ENCODE peak calls at places on chromosomes 13 and 19, in five cellular contexts. Q, E, T, S and D are unnamed samples.

GRCh38 chr19:55504252-55504603 is 16.0 kb downstream of the SSC5D start:
- DNase-seq in E (no peak), Q (no peak), S (no peak), T (no peak), D (no peak)

GRCh38 chr19:15107056-15108010 is at the start of gene SYDE1:
- DNase-seq in E (peak), Q (peak), T (no peak), S (peak), D (no peak)

GRCh38 chr19:46813570-46814358 is 25.4 kb upstream of the SLC1A5 start:
- DNase-seq in S (peak), T (no peak), Q (no peak), E (no peak), D (no peak)

GRCh38 chr19:44741841-44742352 is 6.6 kb upstream of the BCL3 start:
- DNase-seq in Q (no peak), T (no peak), S (peak), E (no peak), D (no peak)

GRCh38 chr13:83121904-83122303 is 760.4 kb downstream of the SLITRK1 start:
- DNase-seq in Q (no peak), E (no peak), S (no peak), T (no peak), D (no peak)

GRCh38 chr19:14840206-14840605 is 5.2 kb upstream of the OR7A5 start:
- DNase-seq in Q (no peak), S (no peak), E (no peak), T (no peak), D (no peak)

GRCh38 chr13:45511310-45512147 is 46.8 kb downstream of the COG3 start:
- DNase-seq in E (peak), S (peak), Q (peak), T (peak), D (no peak)

GRCh38 chr19:49746206-49746958 is 16.7 kb downstream of the TSKS start:
- DNase-seq in T (no peak), E (peak), S (peak), Q (peak), D (peak)

GRCh38 chr13:53648673-53649072 is 620.1 kb downstream of the OLFM4 start:
- DNase-seq in S (no peak), Q (no peak), E (no peak), T (no peak), D (no peak)

DNA sequence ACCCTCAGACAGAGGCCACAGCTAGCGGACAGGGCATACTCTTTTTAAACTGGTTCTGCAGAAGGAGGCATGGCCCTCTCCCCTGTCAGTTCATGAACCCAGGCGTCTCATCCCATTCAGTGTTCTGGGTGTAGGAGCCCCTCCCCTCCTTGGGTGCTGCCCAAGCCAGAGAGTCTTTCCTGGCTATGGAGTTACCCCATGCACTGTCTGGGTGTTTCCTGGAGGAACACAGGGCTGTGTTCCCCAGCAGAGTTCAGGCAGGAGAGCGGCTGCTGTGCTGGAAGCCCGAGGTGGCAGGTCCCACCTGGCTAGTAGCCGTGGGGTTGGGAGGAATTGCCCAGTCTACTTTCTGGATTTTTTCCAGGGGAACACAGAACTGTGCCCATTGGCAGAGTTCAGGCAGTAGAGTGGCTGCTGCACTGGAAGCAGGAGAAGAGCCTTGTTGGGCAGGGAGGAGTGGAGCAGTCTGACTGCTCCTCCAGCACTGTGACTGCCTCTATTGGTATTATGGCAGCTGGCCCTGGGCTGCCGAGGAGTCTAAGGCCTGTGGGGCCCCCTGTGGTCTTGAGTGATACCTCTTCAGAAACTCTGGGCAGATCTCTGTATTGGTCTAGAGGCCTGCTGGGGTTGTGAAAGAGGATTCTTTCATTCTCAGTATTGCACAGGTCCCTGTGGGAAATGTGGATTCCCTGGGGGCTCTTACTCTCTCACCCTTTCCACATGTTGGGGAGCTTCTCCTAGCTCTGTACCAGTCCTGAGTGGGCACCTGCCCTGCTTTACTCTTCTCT is 168.3 kb downstream of the PCDH20 start:
- DNase-seq in S (no peak), T (peak), Q (no peak), E (no peak), D (peak)
- TF ChIP-seq SUZ12 in S (no peak), T (no peak), Q (no peak), E (no peak), D (no peak)

GRCh38 chr19:42185281-42185680 is 32.2 kb downstream of the DEDD2 start:
- DNase-seq in Q (no peak), T (no peak), S (no peak), E (no peak), D (no peak)

GRCh38 chr19:42191855-42192254 is 25.6 kb downstream of the DEDD2 start:
- DNase-seq in Q (no peak), T (no peak), S (peak), E (no peak), D (no peak)

GRCh38 chr19:42193294-42193693 is 24.2 kb downstream of the DEDD2 start:
- DNase-seq in S (no peak), T (no peak), E (no peak), Q (no peak), D (no peak)

GRCh38 chr19:42188665-42189064 is 28.8 kb downstream of the DEDD2 start:
- DNase-seq in Q (no peak), E (no peak), S (no peak), T (no peak), D (no peak)

DNA sequence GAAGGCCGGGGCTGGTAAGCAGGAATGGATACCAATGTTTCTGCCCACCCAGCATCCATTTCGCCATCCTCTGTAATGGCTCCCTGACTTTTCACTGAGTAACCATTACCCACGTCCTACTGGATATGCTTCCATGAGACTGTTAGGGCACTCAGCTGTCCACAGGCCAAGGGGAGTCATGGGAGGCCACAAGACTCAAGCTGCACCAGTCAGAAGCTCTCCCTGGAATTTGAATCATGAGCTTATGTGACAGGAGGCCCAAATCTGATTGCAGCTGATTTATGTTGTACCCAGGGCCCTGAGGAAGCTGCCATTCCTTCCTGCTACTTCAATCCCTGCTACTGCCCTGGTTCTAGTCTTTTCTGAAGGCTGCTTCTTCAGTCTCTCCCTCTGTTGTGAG is 28.3 kb downstream of the DEDD2 start:
- DNase-seq in S (no peak), E (no peak), T (no peak), Q (no peak), D (no peak)
- TF ChIP-seq SUZ12 in S (no peak), E (no peak), T (no peak), Q (no peak), D (no peak)

GRCh38 chr13:90454002-90454636 is 893.4 kb upstream of the MIR17HG start:
- DNase-seq in E (no peak), T (no peak), Q (no peak), S (no peak), D (no peak)
- TF ChIP-seq SUZ12 in E (no peak), T (no peak), Q (no peak), S (no peak), D (no peak)

GRCh38 chr19:32555786-32556185 is 25.2 kb upstream of the PDCD5 start:
- DNase-seq in S (no peak), E (no peak), Q (no peak), T (no peak), D (no peak)
- TF ChIP-seq SUZ12 in S (no peak), E (no peak), Q (no peak), T (no peak), D (no peak)

GRCh38 chr13:112685856-112686255 is 4.0 kb upstream of the ATP11A start:
- DNase-seq in S (no peak), E (no peak), T (no peak), Q (no peak), D (no peak)

GRCh38 chr13:112687836-112688559 is 1.8 kb upstream of the ATP11A start:
- DNase-seq in E (no peak), T (no peak), S (no peak), Q (no peak), D (no peak)

GRCh38 chr13:112688560-112689497 is 1.0 kb upstream of the ATP11A start:
- DNase-seq in T (no peak), E (no peak), Q (no peak), S (peak), D (no peak)

GRCh38 chr13:112686364-112686763 is 3.5 kb upstream of the ATP11A start:
- DNase-seq in T (no peak), S (no peak), E (no peak), Q (no peak), D (peak)

DNA sequence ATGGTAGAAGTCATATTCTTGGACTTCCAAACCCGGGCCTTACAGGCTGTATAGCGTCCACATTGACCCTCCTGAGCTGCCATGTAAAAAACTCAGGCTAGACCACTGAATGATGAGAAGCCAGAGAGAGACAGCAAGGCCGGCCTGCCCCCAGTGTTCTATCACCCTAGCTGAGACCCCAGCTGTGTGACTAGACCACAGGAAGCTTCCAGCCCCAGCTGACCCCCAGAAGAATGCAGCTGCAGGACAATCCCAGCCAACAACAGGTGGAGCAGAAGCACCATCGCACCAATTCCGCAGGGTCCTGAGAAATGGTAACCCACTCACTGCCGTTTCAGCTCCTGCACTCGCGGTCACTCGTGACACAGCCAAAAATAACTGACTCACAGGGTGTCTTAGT is 2.9 kb upstream of the ATP11A start:
- DNase-seq in E (no peak), S (no peak), Q (no peak), T (no peak), D (no peak)
- TF ChIP-seq SUZ12 in E (no peak), S (no peak), Q (no peak), T (no peak), D (no peak)

GRCh38 chr13:87671031-87671823 is at the start of gene SLITRK5:
- DNase-seq in E (no peak), S (peak), T (no peak), Q (peak), D (peak)
- TF ChIP-seq SUZ12 in E (no peak), S (no peak), T (no peak), Q (no peak), D (no peak)

DNA sequence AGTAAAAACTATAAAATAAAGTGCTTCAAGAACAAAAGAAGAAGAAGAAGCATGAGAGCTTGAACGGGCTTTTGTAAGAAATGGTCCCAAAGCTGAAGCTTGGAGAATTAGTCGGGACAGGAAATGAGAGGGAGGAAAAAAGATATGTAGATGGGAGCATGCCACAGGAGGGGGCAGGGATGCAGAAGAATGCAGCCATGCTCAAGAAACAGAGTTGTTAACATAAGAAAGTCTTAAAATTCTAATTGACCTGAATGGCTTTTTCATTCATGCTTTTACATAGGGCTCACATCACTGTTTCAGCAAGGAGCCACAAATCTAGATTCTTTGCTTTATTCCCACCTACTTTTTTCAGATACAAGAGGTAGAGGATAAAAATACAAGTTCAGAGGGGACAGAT is 27.7 kb upstream of the NBEA start:
- DNase-seq in T (no peak), E (peak), Q (no peak), S (no peak), D (peak)
- TF ChIP-seq SUZ12 in T (no peak), E (no peak), Q (no peak), S (no peak), D (no peak)

GRCh38 chr13:75258159-75258782 is 223.7 kb downstream of the TBC1D4 start:
- DNase-seq in E (peak), Q (peak), S (peak), T (no peak), D (no peak)
- TF ChIP-seq SUZ12 in E (no peak), Q (no peak), S (no peak), T (no peak), D (no peak)

DNA sequence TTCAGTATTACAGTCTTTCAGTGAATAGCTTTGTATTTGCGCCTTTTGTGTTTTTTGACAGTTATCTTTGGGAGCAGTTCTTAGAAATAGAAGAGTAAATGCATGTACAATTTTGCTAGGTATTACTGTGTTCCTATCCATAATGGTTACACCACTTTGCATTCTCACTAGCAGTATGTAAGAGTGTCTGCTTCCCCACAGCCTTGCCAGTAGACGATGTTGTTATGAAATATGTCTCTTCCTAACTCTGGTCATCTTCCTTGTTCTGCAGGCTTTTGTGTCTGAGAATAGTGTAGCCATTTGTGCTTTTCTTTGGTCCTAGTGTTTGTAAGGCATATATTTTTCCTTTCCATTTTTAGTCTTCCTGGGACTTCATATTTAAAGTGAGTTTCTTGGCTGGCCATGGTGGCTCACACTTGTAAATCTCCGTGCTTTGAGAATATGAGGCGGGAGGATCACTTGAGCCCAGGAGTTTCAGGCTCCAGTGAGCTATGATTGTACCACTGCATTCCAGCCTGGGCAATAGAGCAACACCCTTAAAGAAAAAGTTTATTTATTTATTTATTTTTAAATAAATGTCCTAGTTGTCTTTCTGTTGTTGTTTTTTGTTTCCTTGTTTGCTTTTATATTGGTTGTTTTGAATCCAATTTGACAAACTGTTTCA is 140.3 kb downstream of the PDS5B start:
- DNase-seq in Q (no peak), T (no peak), S (no peak), E (no peak), D (no peak)
- TF ChIP-seq SUZ12 in Q (no peak), T (no peak), S (no peak), E (no peak), D (no peak)